ENCODE peak calls at places on chromosome 2, in four cellular contexts. W is PC-3, O is cardiac muscle cell, Z is body of pancreas. Q is an unnamed sample. For H3K4me1, the result is how much of the 10 kb centered on the place peaks cover.

GRCh38 chr2:191318729-191319078 is 73.5 kb downstream of the MYO1B start:
- DNase-seq in W (peak), O (peak), Z (no peak), Q (no peak)

GRCh38 chr2:113028112-113028511 is 22.9 kb downstream of the IL36A start:
- DNase-seq in W (no peak), O (no peak), Z (no peak), Q (no peak)

GRCh38 chr2:242020196-242021004 is 150.9 kb downstream of the RTP5 start:
- DNase-seq in W (no peak), O (no peak), Z (peak), Q (peak)

GRCh38 chr2:69770193-69770702 is 28.3 kb downstream of the ANXA4 start:
- DNase-seq in W (peak), O (no peak), Z (no peak), Q (no peak)

GRCh38 chr2:120844098-120844738 is 108.5 kb downstream of the GLI2 start:
- DNase-seq in W (no peak), O (no peak), Z (no peak), Q (no peak)

GRCh38 chr2:79929624-79930023 is 374.9 kb downstream of the LRRTM1 start:
- DNase-seq in W (no peak), O (no peak), Z (no peak), Q (no peak)

GRCh38 chr2:140275427-140275826 is 1495.2 kb upstream of the NXPH2 start:
- DNase-seq in W (peak), O (no peak), Z (no peak), Q (no peak)

GRCh38 chr2:55511508-55512124 is 7.9 kb upstream of the CFAP36 start:
- DNase-seq in W (peak), O (peak), Z (no peak), Q (no peak)

GRCh38 chr2:66432801-66433694 is 1.9 kb upstream of the MEIS1 start:
- DNase-seq in W (peak), O (peak), Z (peak), Q (peak)

GRCh38 chr2:165016772-165017411 is 61.6 kb upstream of the SLC38A11 start:
- DNase-seq in W (peak), O (peak), Z (peak), Q (no peak)

GRCh38 chr2:150413416-150413815 is 74.1 kb downstream of the RND3 start:
- DNase-seq in W (no peak), O (no peak), Z (no peak), Q (no peak)

GRCh38 chr2:162521871-162522655 is 178.1 kb downstream of the GCA start:
- DNase-seq in W (no peak), O (no peak), Z (no peak), Q (no peak)

GRCh38 chr2:37344453-37345361 is at the start of gene QPCT:
- DNase-seq in W (no peak), O (no peak), Z (peak), Q (peak)

GRCh38 chr2:159609933-159610523 is 6.3 kb downstream of the BAZ2B start:
- DNase-seq in W (no peak), O (no peak), Z (no peak), Q (no peak)

GRCh38 chr2:112096098-112096497 is 41.0 kb downstream of the TMEM87B start:
- DNase-seq in W (no peak), O (no peak), Z (no peak), Q (no peak)

GRCh38 chr2:191376981-191377629 is 131.9 kb downstream of the MYO1B start:
- DNase-seq in W (peak), O (peak), Z (peak), Q (peak)

GRCh38 chr2:135803276-135803675 is 33.7 kb downstream of the LCT start:
- DNase-seq in W (no peak), O (peak), Z (no peak), Q (no peak)

GRCh38 chr2:151824886-151825285 is 3.3 kb downstream of the ARL5A start:
- DNase-seq in W (no peak), O (no peak), Z (no peak), Q (no peak)

GRCh38 chr2:60439219-60439974 is 114.1 kb downstream of the BCL11A start:
- DNase-seq in W (no peak), O (peak), Z (no peak), Q (peak)

GRCh38 chr2:71617266-71617665 is 163.9 kb downstream of the DYSF start:
- DNase-seq in W (no peak), O (no peak), Z (no peak), Q (no peak)

GRCh38 chr2:37829202-37829601 is 95.9 kb upstream of the RMDN2 start:
- DNase-seq in W (peak), O (no peak), Z (no peak), Q (peak)

GRCh38 chr2:60741588-60741987 is 14.5 kb upstream of the PAPOLG start:
- DNase-seq in W (no peak), O (no peak), Z (no peak), Q (no peak)

GRCh38 chr2:199147216-199147615 is 310.5 kb downstream of the SATB2 start:
- DNase-seq in W (no peak), O (no peak), Z (no peak), Q (no peak)

GRCh38 chr2:187500585-187501359 is 52.7 kb upstream of the CALCRL start:
- DNase-seq in W (peak), O (peak), Z (no peak), Q (no peak)

GRCh38 chr2:48221846-48222516 is 308.0 kb upstream of the STON1 start:
- DNase-seq in W (peak), O (no peak), Z (no peak), Q (no peak)

GRCh38 chr2:104337869-104338268 is 516.0 kb upstream of the POU3F3 start:
- DNase-seq in W (no peak), O (no peak), Z (no peak), Q (no peak)

GRCh38 chr2:239531456-239532304 is 130.9 kb upstream of the HDAC4 start:
- DNase-seq in W (no peak), O (no peak), Z (no peak), Q (no peak)

GRCh38 chr2:21469564-21469963 is 345.8 kb downstream of the TDRD15 start:
- DNase-seq in W (no peak), O (peak), Z (no peak), Q (no peak)

GRCh38 chr2:31812051-31812798 is 198.6 kb downstream of the MEMO1 start:
- DNase-seq in W (peak), O (no peak), Z (no peak), Q (no peak)

GRCh38 chr2:31810200-31810917 is 200.4 kb downstream of the MEMO1 start:
- DNase-seq in W (no peak), O (no peak), Z (no peak), Q (no peak)

GRCh38 chr2:31813016-31813415 is 197.8 kb downstream of the MEMO1 start:
- DNase-seq in W (no peak), O (no peak), Z (no peak), Q (no peak)
- H3K4me1 ChIP-seq in W (under half), O (under half), Z (under half), Q (under half)

GRCh38 chr2:237858294-237859081 is 935 bp upstream of the RAMP1 start:
- DNase-seq in W (peak), O (peak), Z (peak), Q (peak)
- H3K4me3 ChIP-seq in W (peak), O (no peak), Z (no peak), Q (peak)

GRCh38 chr2:102975996-102976636 is 214.3 kb downstream of the TMEM182 start:
- DNase-seq in W (peak), O (peak), Z (no peak), Q (no peak)
- TF ChIP-seq CTCF in W (peak), O (peak), Z (no peak), Q (peak)

GRCh38 chr2:42879913-42880737 is 87.7 kb upstream of the HAAO start:
- DNase-seq in W (no peak), O (no peak), Z (no peak), Q (peak)
- H3K4me1 ChIP-seq in W (under half), O (under half), Z (under half), Q (half or more)

GRCh38 chr2:40754912-40755311 is 303.0 kb upstream of the SLC8A1 start:
- DNase-seq in W (no peak), O (no peak), Z (no peak), Q (no peak)

GRCh38 chr2:40760071-40760666 is 308.3 kb upstream of the SLC8A1 start:
- DNase-seq in W (peak), O (peak), Z (peak), Q (no peak)

DNA sequence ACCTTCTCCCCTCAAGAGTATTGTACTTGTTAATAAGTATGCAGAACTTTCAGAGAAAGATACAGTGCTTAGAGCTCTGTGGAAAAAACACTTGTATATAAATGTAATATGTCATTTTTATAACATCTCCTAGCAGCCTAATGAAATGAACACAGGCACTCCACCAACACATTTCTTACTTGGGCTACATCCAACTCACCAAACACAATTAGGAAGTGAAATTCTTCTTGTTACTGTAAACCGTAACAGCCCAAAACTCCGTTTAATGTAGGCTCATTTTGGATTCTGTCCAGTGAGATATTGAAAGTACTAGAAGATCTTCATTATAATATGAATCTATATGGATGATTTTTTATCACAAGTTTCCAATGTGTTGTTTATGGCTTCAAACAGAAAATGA is 306.9 kb upstream of the SLC8A1 start:
- DNase-seq in W (no peak), O (no peak), Z (no peak), Q (no peak)
- H3K4me3 ChIP-seq in W (no peak), O (no peak), Z (no peak), Q (peak)

GRCh38 chr2:201258666-201258999 is 1.7 kb upstream of the CASP8 start:
- DNase-seq in W (no peak), O (no peak), Z (no peak), Q (no peak)
- TF ChIP-seq CTCF in W (no peak), O (peak), Z (no peak), Q (peak)

Q was measured in left ventricle myocardium inferior.